ENCODE peak calls at places on chromosome 3, in four cellular contexts. One of them, this sample, is unnamed.

GRCh38 chr3:192652731-192653130 is 74.6 kb downstream of the FGF12 start:
- DNase-seq in K562: no peak
- DNase-seq in WTC11: no peak
- DNase-seq in GM12878: no peak
- DNase-seq in this sample: no peak

GRCh38 chr3:27556854-27557253 is 72.7 kb upstream of the SLC4A7 start:
- DNase-seq in K562: no peak
- DNase-seq in WTC11: no peak
- DNase-seq in GM12878: no peak
- DNase-seq in this sample: no peak

GRCh38 chr3:178849220-178849910 is 222.2 kb downstream of the ZMAT3 start:
- DNase-seq in K562: no peak
- DNase-seq in WTC11: no peak
- DNase-seq in GM12878: no peak
- DNase-seq in this sample: no peak

GRCh38 chr3:25478358-25478757 is 50.3 kb downstream of the RARB start:
- DNase-seq in K562: no peak
- DNase-seq in WTC11: no peak
- DNase-seq in GM12878: no peak
- DNase-seq in this sample: no peak

GRCh38 chr3:13263770-13264467 is 156.2 kb downstream of the NUP210 start:
- DNase-seq in K562: no peak
- DNase-seq in WTC11: no peak
- DNase-seq in GM12878: no peak
- DNase-seq in this sample: peak; percentile 91

GRCh38 chr3:54527953-54528352 is 399.9 kb downstream of the LRTM1 start:
- DNase-seq in K562: no peak
- DNase-seq in WTC11: no peak
- DNase-seq in GM12878: no peak
- DNase-seq in this sample: no peak

GRCh38 chr3:53030864-53031445 is 14.9 kb downstream of the SFMBT1 start:
- DNase-seq in K562: no peak
- DNase-seq in WTC11: peak; percentile 29
- DNase-seq in GM12878: no peak
- DNase-seq in this sample: no peak

GRCh38 chr3:101133638-101134037 is 140.4 kb upstream of the ABI3BP start:
- DNase-seq in K562: no peak
- DNase-seq in WTC11: no peak
- DNase-seq in GM12878: no peak
- DNase-seq in this sample: no peak

GRCh38 chr3:86180696-86181095 is 810.3 kb downstream of the VGLL3 start:
- DNase-seq in K562: no peak
- DNase-seq in WTC11: peak; percentile 22
- DNase-seq in GM12878: no peak
- DNase-seq in this sample: peak; percentile 12

GRCh38 chr3:69445498-69445897 is 59.6 kb upstream of the FRMD4B start:
- DNase-seq in K562: no peak
- DNase-seq in WTC11: no peak
- DNase-seq in GM12878: no peak
- DNase-seq in this sample: no peak

GRCh38 chr3:50453907-50454306 is 49.5 kb downstream of the CACNA2D2 start:
- DNase-seq in K562: peak; percentile 46
- DNase-seq in WTC11: peak; percentile 30
- DNase-seq in GM12878: no peak
- DNase-seq in this sample: no peak

GRCh38 chr3:161031134-161031533 is 74.0 kb downstream of the B3GALNT1 start:
- DNase-seq in K562: no peak
- DNase-seq in WTC11: no peak
- DNase-seq in GM12878: no peak
- DNase-seq in this sample: no peak

GRCh38 chr3:161028485-161029018 is 76.6 kb downstream of the B3GALNT1 start:
- DNase-seq in K562: no peak
- DNase-seq in WTC11: no peak
- DNase-seq in GM12878: no peak
- DNase-seq in this sample: no peak

DNA sequence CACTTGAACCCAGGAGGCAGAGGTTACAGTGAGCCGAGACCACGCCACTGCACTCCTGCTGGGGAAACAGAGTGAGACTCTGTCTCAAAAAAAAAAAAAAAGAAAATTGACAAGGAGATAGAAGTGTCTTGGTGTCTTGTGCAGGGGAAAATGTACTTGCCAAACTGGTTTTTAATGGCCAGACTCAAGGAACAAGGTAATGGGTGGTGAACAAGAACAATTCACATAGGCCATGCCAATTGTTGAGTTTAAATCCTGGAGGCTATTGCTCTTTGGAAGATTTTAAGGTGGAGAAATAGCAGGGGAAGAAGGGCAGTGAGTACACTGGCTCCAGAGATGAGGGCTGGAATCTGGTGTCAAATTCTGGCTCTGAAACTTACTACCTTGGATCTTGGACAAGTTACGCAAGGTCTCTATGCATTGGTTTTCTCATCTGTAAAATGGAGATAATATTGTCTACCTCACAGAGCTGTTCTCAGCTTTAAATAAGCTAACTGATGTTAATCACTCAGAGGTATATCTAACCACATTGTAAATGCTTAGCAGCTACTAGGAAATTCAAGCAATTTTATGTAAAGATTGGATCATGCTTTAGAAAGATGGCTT is 78.4 kb downstream of the B3GALNT1 start:
- DNase-seq in K562: no peak
- DNase-seq in WTC11: no peak
- DNase-seq in GM12878: no peak
- DNase-seq in this sample: no peak
- TF ChIP-seq NR2C2 in K562: no peak
- TF ChIP-seq NR2C2 in WTC11: no peak
- TF ChIP-seq NR2C2 in GM12878: no peak
- TF ChIP-seq NR2C2 in this sample: no peak

GRCh38 chr3:72368331-72368975 is 479.8 kb downstream of the SHQ1 start:
- DNase-seq in K562: no peak
- DNase-seq in WTC11: no peak
- DNase-seq in GM12878: no peak
- DNase-seq in this sample: no peak
- TF ChIP-seq NR2C2 in K562: no peak
- TF ChIP-seq NR2C2 in WTC11: no peak
- TF ChIP-seq NR2C2 in GM12878: no peak
- TF ChIP-seq NR2C2 in this sample: no peak

GRCh38 chr3:58707390-58707930 is 40.9 kb upstream of the FAM3D start:
- DNase-seq in K562: no peak
- DNase-seq in WTC11: no peak
- DNase-seq in GM12878: no peak
- DNase-seq in this sample: no peak

GRCh38 chr3:58706395-58706794 is 39.8 kb upstream of the FAM3D start:
- DNase-seq in K562: no peak
- DNase-seq in WTC11: no peak
- DNase-seq in GM12878: no peak
- DNase-seq in this sample: no peak

GRCh38 chr3:58708116-58708791 is 41.7 kb upstream of the FAM3D start:
- DNase-seq in K562: no peak
- DNase-seq in WTC11: no peak
- DNase-seq in GM12878: no peak
- DNase-seq in this sample: no peak

DNA sequence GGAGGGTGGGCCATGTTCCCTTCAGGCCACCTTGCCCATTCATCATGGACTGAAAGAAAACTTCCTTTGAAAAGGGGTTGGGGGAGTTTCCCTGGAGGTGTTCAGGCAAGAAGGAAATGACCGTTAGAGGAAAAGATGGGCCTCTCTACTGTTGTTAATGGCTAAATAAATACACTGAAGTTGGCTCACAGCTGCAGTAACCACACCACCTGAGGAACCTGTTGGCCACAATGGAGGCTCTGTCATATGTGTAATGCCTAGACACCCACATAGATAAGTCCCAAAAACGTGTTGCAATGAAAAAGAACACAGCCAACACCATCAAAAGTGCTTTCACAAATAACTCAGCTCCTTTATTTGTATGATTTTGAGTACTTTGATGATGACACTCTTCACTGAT is 38.2 kb upstream of the FAM3D start:
- DNase-seq in K562: no peak
- DNase-seq in WTC11: no peak
- DNase-seq in GM12878: no peak
- DNase-seq in this sample: no peak
- TF ChIP-seq NR2C2 in K562: no peak
- TF ChIP-seq NR2C2 in WTC11: no peak
- TF ChIP-seq NR2C2 in GM12878: no peak
- TF ChIP-seq NR2C2 in this sample: no peak

DNA sequence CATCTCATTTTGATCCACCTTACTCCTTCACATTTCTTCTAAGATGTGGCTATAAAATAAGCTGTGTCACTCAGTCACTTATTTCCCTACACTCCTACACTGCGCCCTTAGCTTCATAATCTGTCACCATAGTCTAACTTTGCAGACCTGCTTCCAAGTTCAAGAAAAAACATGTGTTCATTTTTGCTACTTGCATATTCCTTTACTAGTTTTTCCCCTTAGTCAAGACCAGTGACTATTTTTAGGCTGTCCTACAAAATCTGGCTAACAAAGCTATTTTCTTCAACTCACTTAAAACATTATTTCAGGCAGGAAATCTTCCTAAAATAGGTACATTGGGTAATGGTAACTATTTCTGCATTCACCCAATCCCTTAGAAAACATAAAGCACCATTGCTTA is 272.5 kb downstream of the TBC1D5 start:
- DNase-seq in K562: no peak
- DNase-seq in WTC11: no peak
- DNase-seq in GM12878: no peak
- DNase-seq in this sample: no peak
- TF ChIP-seq NR2C2 in K562: no peak
- TF ChIP-seq NR2C2 in WTC11: no peak
- TF ChIP-seq NR2C2 in GM12878: no peak
- TF ChIP-seq NR2C2 in this sample: no peak

DNA sequence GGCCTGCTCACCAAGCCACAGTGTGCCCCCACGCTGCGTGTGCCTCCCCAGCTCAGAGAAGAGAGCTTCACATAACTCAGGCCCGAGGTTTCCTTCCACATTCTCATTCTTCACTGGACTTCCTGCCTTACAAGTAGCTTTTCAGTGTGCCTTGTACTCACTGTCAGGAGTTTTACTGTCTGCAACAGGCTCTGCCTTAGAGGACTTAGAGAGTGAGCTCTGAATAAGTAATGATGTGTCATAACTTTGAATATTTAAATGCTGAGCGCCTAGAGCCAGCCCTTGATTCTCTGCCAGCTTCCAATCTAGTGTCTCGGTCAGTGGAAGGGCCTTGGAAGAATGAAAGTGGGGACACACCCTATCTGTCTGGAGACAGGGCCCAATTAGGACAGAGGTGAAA is 41.8 kb downstream of the ITGB5 start:
- DNase-seq in K562: no peak
- DNase-seq in WTC11: no peak
- DNase-seq in GM12878: no peak
- DNase-seq in this sample: no peak
- TF ChIP-seq NR2C2 in K562: no peak
- TF ChIP-seq NR2C2 in WTC11: no peak
- TF ChIP-seq NR2C2 in GM12878: no peak
- TF ChIP-seq NR2C2 in this sample: no peak

DNA sequence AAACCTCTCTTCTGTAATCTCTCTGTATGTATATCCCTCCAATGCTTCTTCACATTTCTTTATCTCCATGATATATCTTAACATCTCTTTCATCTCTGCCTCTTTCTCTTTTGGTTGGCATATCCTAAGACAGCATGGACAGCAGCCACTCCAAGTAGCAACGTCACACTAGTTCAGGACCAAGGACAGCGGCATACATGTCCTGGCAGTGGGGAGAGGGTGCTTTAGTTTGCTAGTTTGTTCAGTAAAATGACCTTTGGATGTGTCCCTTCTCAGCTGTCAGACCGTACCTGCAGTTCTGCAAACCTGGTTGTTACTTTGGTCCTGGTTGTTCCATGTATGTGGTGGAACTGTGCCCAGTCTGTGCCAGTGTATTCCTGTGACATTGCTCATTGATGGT is 225.6 kb upstream of the ROPN1 start:
- DNase-seq in K562: peak; percentile 20
- DNase-seq in WTC11: peak; percentile 73
- DNase-seq in GM12878: no peak
- DNase-seq in this sample: peak; percentile 76
- TF ChIP-seq NR2C2 in K562: no peak
- TF ChIP-seq NR2C2 in WTC11: peak; percentile 49
- TF ChIP-seq NR2C2 in GM12878: no peak
- TF ChIP-seq NR2C2 in this sample: no peak

GRCh38 chr3:140699516-140700231 is 21.8 kb downstream of the TRIM42 start:
- DNase-seq in K562: no peak
- DNase-seq in WTC11: no peak
- DNase-seq in GM12878: no peak
- DNase-seq in this sample: peak; percentile 98
- TF ChIP-seq NR2C2 in K562: no peak
- TF ChIP-seq NR2C2 in WTC11: no peak
- TF ChIP-seq NR2C2 in GM12878: no peak
- TF ChIP-seq NR2C2 in this sample: peak; percentile 36

DNA sequence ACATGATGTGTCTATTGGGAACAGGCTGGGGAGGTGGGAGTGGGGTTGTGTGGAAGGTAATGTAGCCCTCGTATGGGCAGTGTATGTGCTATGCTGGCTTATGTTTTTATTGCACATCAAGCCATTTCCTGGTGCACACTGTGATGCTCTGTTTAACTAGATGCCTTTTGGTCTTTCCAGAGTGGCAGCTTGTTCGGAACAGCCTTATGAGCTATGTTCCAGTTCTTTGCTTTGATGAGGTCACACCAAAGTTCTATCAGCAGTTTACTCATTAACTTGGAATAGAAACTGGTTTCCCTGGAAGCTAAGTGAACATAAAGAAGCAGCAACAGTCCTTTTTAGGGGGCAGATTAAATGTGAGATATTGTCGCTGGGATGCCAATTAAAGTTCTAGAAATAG is 133.9 kb downstream of the DIPK2A start:
- DNase-seq in K562: no peak
- DNase-seq in WTC11: no peak
- DNase-seq in GM12878: no peak
- DNase-seq in this sample: peak; percentile 13
- TF ChIP-seq NR2C2 in K562: no peak
- TF ChIP-seq NR2C2 in WTC11: no peak
- TF ChIP-seq NR2C2 in GM12878: no peak
- TF ChIP-seq NR2C2 in this sample: no peak